ENCODE peak calls at places on chromosomes 12 and 14, in six cellular contexts. C, K, R, A, B and T are unnamed samples.

GRCh38 chr14:45227566-45227965 is 25.4 kb downstream of the MIS18BP1 start:
- DNase-seq in C (no peak), K (no peak), R (no peak), A (no peak), B (no peak), T (no peak)

GRCh38 chr14:106318700-106319099 is 792.3 kb downstream of the TMEM121 start:
- DNase-seq in C (no peak), K (no peak), R (no peak), A (no peak), B (no peak), T (no peak)

GRCh38 chr14:22540811-22541360 is 48.1 kb downstream of the DAD1 start:
- DNase-seq in C (no peak), K (no peak), R (no peak), A (no peak), B (no peak), T (no peak)

GRCh38 chr12:126506426-126507182 is 1441.4 kb downstream of the AACS start:
- DNase-seq in C (no peak), K (no peak), R (no peak), A (no peak), B (no peak), T (no peak)

GRCh38 chr12:130969223-130969622 is 15.5 kb downstream of the ADGRD1 start:
- DNase-seq in C (no peak), K (no peak), R (no peak), A (no peak), B (no peak), T (no peak)

GRCh38 chr14:50260511-50260910 is 29.1 kb upstream of the SOS2 start:
- DNase-seq in C (no peak), K (no peak), R (no peak), A (peak; percentile 17), B (no peak), T (no peak)

GRCh38 chr14:66601932-66602578 is 94.1 kb downstream of the GPHN start:
- DNase-seq in C (no peak), K (no peak), R (no peak), A (no peak), B (no peak), T (no peak)

GRCh38 chr14:27390130-27390529 is 792.3 kb upstream of the NOVA1 start:
- DNase-seq in C (no peak), K (no peak), R (no peak), A (no peak), B (no peak), T (no peak)

GRCh38 chr12:6192604-6193380 is 7.4 kb upstream of the CD9 start:
- DNase-seq in C (no peak), K (no peak), R (no peak), A (no peak), B (no peak), T (no peak)

GRCh38 chr12:110794623-110795280 is 52.0 kb upstream of the CCDC63 start:
- DNase-seq in C (peak; percentile 7), K (no peak), R (peak; percentile 42), A (no peak), B (peak; percentile 68), T (peak; percentile 15)

GRCh38 chr12:54208591-54208990 is 19.8 kb upstream of the SMUG1 start:
- DNase-seq in C (no peak), K (no peak), R (no peak), A (no peak), B (no peak), T (no peak)

GRCh38 chr14:24982472-24983155 is 67.3 kb downstream of the STXBP6 start:
- DNase-seq in C (no peak), K (no peak), R (no peak), A (no peak), B (no peak), T (no peak)

GRCh38 chr12:118136559-118137003 is 657 bp downstream of the PEBP1 start:
- DNase-seq in C (peak; percentile 38), K (peak; percentile 84), R (peak; percentile 50), A (peak; percentile 42), B (peak; percentile 49), T (peak; percentile 58)

GRCh38 chr12:69509308-69509736 is 39.1 kb downstream of the FRS2 start:
- DNase-seq in C (no peak), K (no peak), R (no peak), A (no peak), B (no peak), T (no peak)
- H3K27ac ChIP-seq in C (no peak overlapping the region), K (no peak overlapping the region), R (no peak overlapping the region), A (no peak overlapping the region), B (no peak overlapping the region), T (no peak overlapping the region)

GRCh38 chr12:104602426-104602825 is 145.7 kb downstream of the CHST11 start:
- DNase-seq in C (no peak), K (no peak), R (no peak), A (no peak), B (no peak), T (no peak)

GRCh38 chr12:104599985-104600712 is 143.4 kb downstream of the CHST11 start:
- DNase-seq in C (no peak), K (no peak), R (no peak), A (no peak), B (no peak), T (no peak)

GRCh38 chr12:104599272-104599984 is 142.7 kb downstream of the CHST11 start:
- DNase-seq in C (no peak), K (no peak), R (no peak), A (no peak), B (no peak), T (peak; percentile 23)

GRCh38 chr12:104602901-104603300 is 146.2 kb downstream of the CHST11 start:
- DNase-seq in C (no peak), K (no peak), R (no peak), A (no peak), B (no peak), T (no peak)

GRCh38 chr12:104600790-104601739 is 144.3 kb downstream of the CHST11 start:
- DNase-seq in C (no peak), K (no peak), R (no peak), A (no peak), B (no peak), T (peak; percentile 81)
- H3K27ac ChIP-seq in C (no peak overlapping the region), K (peak overlapping the region; percentile 32), R (peak overlapping the region; percentile 13), A (no peak overlapping the region), B (no peak overlapping the region), T (no peak overlapping the region)

GRCh38 chr12:74957231-74957630 is 252.4 kb downstream of the KCNC2 start:
- DNase-seq in C (no peak), K (no peak), R (no peak), A (no peak), B (no peak), T (no peak)
- H3K27ac ChIP-seq in C (no peak overlapping the region), K (no peak overlapping the region), R (no peak overlapping the region), A (no peak overlapping the region), B (no peak overlapping the region), T (no peak overlapping the region)

GRCh38 chr14:65422093-65422834 is 9.7 kb downstream of the FUT8 start:
- DNase-seq in C (no peak), K (no peak), R (no peak), A (no peak), B (no peak), T (no peak)
- H3K27ac ChIP-seq in C (no peak overlapping the region), K (no peak overlapping the region), R (no peak overlapping the region), A (no peak overlapping the region), B (no peak overlapping the region), T (no peak overlapping the region)

DNA sequence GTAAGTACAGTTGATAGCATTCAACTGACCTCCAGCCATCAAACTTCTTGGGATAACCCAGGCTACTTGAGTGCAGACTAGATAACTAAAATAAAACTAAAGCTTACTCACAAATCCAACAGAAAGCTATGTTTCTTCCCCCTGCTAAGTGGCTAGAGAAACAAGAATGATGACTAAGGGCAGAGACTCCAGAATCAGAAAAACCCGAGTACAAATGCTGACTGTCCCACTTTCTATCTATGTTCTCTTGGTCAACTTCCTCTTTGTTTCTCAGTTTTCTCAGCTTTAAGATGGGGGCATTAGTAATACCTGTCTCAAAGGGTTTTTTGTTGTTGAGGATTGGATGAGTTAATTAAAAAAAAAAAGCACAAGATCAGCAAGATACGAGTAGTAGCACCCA is 6.1 kb upstream of the NUAK1 start:
- DNase-seq in C (no peak), K (no peak), R (no peak), A (no peak), B (no peak), T (no peak)
- H3K27ac ChIP-seq in C (no peak overlapping the region), K (no peak overlapping the region), R (no peak overlapping the region), A (peak overlapping the region; percentile 92), B (peak overlapping the region; percentile 79), T (no peak overlapping the region)

GRCh38 chr12:92079054-92079385 is 66.6 kb downstream of the BTG1 start:
- DNase-seq in C (no peak), K (no peak), R (no peak), A (no peak), B (no peak), T (no peak)
- H3K27ac ChIP-seq in C (no peak overlapping the region), K (no peak overlapping the region), R (no peak overlapping the region), A (no peak overlapping the region), B (no peak overlapping the region), T (no peak overlapping the region)